ENCODE peak calls at places on chromosomes 6 and 20, in four cellular contexts. F is GM12878, W is IMR-90, N is endothelial cell of umbilical vein. U is an unnamed sample.

GRCh38 chr6:26271640-26272090 is 93.3 kb upstream of the BTN3A2 start:
- DNase-seq in F (no peak), W (no peak), N (no peak), U (no peak)

GRCh38 chr6:159693894-159694545 is 979 bp upstream of the SOD2 start:
- DNase-seq in F (no peak), W (peak; percentile 36), N (peak; percentile 76), U (peak; percentile 65)

GRCh38 chr6:36343109-36343508 is 6.4 kb upstream of the BNIP5 start:
- DNase-seq in F (no peak), W (no peak), N (no peak), U (no peak)

GRCh38 chr6:38034269-38034914 is 214.9 kb downstream of the ZFAND3 start:
- DNase-seq in F (no peak), W (peak; percentile 79), N (peak; percentile 49), U (no peak)

GRCh38 chr20:47360489-47361267 is 4.2 kb upstream of the ZMYND8 start:
- DNase-seq in F (no peak), W (peak; percentile 98), N (peak; percentile 100), U (peak; percentile 86)

GRCh38 chr6:170096803-170097504 is 193.9 kb downstream of the DLL1 start:
- DNase-seq in F (no peak), W (no peak), N (no peak), U (no peak)

GRCh38 chr20:21435576-21435975 is 38.2 kb upstream of the NKX2-4 start:
- DNase-seq in F (no peak), W (no peak), N (no peak), U (no peak)

GRCh38 chr6:43871933-43872332 is 101.9 kb downstream of the VEGFA start:
- DNase-seq in F (no peak), W (no peak), N (no peak), U (no peak)

GRCh38 chr6:19524787-19525186 is 312.4 kb upstream of the ID4 start:
- DNase-seq in F (no peak), W (no peak), N (no peak), U (no peak)

GRCh38 chr6:29916741-29917140 is 25.6 kb upstream of the HLA-A start:
- DNase-seq in F (no peak), W (no peak), N (no peak), U (no peak)

GRCh38 chr6:43743682-43744381 is 26.2 kb upstream of the VEGFA start:
- DNase-seq in F (no peak), W (no peak), N (no peak), U (no peak)

GRCh38 chr6:75747371-75747984 is 1.6 kb upstream of the MYO6 start:
- DNase-seq in F (no peak), W (no peak), N (no peak), U (no peak)

DNA sequence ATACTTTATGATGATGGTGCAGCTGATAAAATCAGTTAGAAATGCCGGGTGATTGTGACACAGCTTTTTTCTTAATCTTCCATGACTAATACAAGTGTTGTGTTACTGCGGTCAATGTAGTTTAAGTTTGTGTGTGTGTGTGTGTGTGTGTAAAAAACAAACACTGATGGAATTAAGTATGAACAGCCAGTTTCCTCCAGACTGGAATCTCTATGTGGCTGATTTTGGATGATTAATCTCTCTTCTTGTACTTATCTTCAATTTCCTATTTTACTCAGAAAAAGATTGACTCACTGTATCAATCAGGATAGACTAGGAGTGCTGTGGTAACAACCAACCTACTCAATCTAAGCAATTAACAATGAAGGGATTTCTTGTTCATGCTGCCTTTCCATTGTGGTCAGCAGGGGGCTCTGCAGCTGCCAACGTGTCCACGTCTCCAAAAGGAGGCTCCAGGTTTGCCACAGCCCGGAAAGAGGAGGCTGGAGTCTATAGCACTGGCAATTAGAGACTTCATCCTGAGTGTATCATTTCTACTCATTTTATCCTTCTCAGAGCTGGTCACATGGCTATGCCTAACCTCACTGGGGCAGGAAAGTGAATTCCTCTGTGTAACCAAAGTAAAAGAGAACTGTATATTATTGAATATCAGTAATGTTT is 107.7 kb downstream of the CD109 start:
- DNase-seq in F (no peak), W (peak; percentile 97), N (peak; percentile 72), U (peak; percentile 14)
- TF ChIP-seq FOS in F (no peak), W (peak; percentile 93), N (peak; percentile 46), U (no peak)

GRCh38 chr6:129641344-129641743 is 68.6 kb downstream of the ARHGAP18 start:
- DNase-seq in F (no peak), W (peak; percentile 64), N (no peak), U (no peak)
- TF ChIP-seq FOS in F (no peak), W (no peak), N (no peak), U (no peak)

GRCh38 chr6:11848252-11848651 is 69.6 kb upstream of the ADTRP start:
- DNase-seq in F (no peak), W (peak; percentile 35), N (no peak), U (no peak)

GRCh38 chr6:11851405-11851804 is 72.8 kb upstream of the ADTRP start:
- DNase-seq in F (no peak), W (peak; percentile 82), N (no peak), U (no peak)

GRCh38 chr6:11847515-11848244 is 69.1 kb upstream of the ADTRP start:
- DNase-seq in F (no peak), W (peak; percentile 41), N (no peak), U (no peak)

GRCh38 chr6:11852061-11852619 is 73.5 kb upstream of the ADTRP start:
- DNase-seq in F (no peak), W (no peak), N (no peak), U (no peak)

GRCh38 chr6:11848852-11849731 is 70.5 kb upstream of the ADTRP start:
- DNase-seq in F (no peak), W (peak; percentile 42), N (peak; percentile 83), U (no peak)
- TF ChIP-seq FOS in F (no peak), W (no peak), N (peak; percentile 12), U (no peak)

DNA sequence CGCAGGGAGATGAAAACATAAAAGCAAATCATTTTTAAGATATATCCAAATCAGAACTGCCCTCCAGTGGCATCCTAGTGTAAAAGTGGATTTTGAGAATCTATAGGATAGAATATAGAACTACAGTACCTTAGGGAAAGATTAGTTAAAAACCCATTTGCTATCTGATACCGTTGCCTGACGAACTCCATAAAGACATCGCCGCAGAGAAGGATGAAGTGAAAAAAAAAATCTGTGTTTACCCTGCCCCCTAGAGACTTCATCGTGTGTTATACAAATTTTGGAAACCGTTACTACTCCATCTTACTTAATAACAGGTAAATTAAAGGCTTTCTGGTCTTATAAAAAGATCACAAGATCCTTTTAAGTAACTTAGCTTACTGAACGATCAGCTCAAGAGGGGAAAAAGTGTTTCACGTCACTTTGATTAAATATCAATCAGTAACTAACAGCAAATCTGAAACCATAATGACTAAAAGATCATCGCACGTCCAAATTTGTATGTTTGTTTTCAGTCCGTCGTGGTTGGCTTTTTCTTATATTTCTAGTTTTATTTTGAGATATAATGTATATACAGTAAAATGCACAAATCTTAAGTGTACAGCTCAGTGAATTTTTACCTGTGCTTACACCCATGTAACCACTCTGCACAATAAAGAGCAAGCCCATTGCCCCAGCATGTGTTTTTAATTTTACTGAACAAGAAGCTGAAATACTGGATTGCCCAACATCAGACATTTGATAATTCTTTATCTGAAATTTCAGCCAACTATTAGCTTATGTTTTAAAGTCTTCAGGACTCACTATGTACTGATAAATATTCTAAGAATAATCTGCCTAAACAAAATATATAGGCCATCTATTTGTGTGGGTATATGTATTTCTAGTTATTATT is 879 bp upstream of the MCM3 start:
- DNase-seq in F (no peak), W (peak; percentile 17), N (no peak), U (peak; percentile 59)
- TF ChIP-seq FOS in F (no peak), W (no peak), N (no peak), U (no peak)

GRCh38 chr6:130945401-130945919 is 117.6 kb downstream of the EPB41L2 start:
- DNase-seq in F (no peak), W (peak; percentile 33), N (peak; percentile 89), U (no peak)

GRCh38 chr6:130946076-130946475 is 117.0 kb downstream of the EPB41L2 start:
- DNase-seq in F (no peak), W (peak; percentile 44), N (peak; percentile 81), U (no peak)

GRCh38 chr6:130949553-130949952 is 113.5 kb downstream of the EPB41L2 start:
- DNase-seq in F (no peak), W (no peak), N (no peak), U (no peak)

GRCh38 chr6:130944486-130944885 is 117.3 kb downstream of the SMLR1 start:
- DNase-seq in F (no peak), W (no peak), N (no peak), U (no peak)

DNA sequence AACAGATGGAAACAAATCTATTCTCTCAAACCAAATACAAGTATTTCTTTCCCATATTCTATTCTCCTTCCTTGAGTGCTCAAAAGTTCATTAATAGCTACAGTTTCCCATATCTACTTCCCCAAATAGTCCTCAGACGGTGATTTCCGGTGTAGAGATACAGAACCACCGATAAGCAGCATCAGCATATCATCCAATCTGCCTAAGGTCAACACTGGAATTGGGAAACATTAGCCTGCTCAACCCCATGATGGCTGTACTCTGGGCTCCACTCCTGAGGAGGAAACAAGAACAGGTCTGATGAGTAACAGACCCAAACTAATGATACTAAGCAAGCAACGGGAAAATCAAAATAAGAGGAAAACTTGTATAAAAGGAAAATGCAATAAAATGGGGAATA is 115.6 kb downstream of the EPB41L2 start:
- DNase-seq in F (no peak), W (no peak), N (no peak), U (no peak)
- TF ChIP-seq FOS in F (no peak), W (no peak), N (no peak), U (no peak)

GRCh38 chr6:133169901-133170300 is 71.3 kb upstream of the EYA4 start:
- DNase-seq in F (no peak), W (no peak), N (no peak), U (no peak)

GRCh38 chr6:133171989-133172604 is 69.1 kb upstream of the EYA4 start:
- DNase-seq in F (no peak), W (no peak), N (no peak), U (no peak)

GRCh38 chr6:133173276-133173675 is 67.9 kb upstream of the EYA4 start:
- DNase-seq in F (no peak), W (no peak), N (no peak), U (no peak)

GRCh38 chr6:133166706-133167105 is 74.5 kb upstream of the EYA4 start:
- DNase-seq in F (no peak), W (peak; percentile 20), N (no peak), U (no peak)

DNA sequence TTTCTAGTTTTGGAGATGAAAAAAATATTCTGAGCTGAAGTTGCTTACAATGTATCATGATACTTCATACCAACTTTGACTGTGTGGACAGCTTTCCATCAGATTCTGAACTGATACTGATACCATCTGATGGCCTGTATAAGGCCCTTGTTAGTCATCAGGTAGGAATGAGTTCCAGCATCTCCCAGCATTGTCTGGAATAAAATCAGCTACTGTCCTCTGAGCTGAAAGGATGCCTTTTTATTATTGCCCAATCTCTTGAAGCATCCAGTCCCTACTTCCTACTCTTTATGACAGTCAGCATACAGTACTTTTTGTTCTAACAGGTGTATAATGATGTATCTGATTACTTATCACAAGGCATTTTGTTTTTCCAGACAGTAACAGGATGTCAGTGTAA is 70.6 kb upstream of the EYA4 start:
- DNase-seq in F (no peak), W (peak; percentile 53), N (no peak), U (no peak)
- TF ChIP-seq FOS in F (no peak), W (no peak), N (no peak), U (no peak)

GRCh38 chr20:35837577-35838195 is 65.9 kb downstream of the PHF20 start:
- DNase-seq in F (no peak), W (peak; percentile 31), N (no peak), U (no peak)
- TF ChIP-seq FOS in F (no peak), W (no peak), N (no peak), U (no peak)